ENCODE peak calls at places on chromosomes 6 and 20, in seven cellular contexts. Q is astrocyte of the spinal cord; F is PC-9; P is CD8-positive, alpha-beta T cell; H is lower leg skin; I is IMR-90; B is breast epithelium. A is an unnamed sample.

GRCh38 chr6:170296746-170297576 is 6.1 kb upstream of the DLL1 start:
- DNase-seq in P (no peak), I (no peak), B (no peak), F (no peak), H (no peak), Q (no peak), A (no peak)

GRCh38 chr6:43399932-43400487 is 27.3 kb upstream of the ABCC10 start:
- DNase-seq in P (no peak), Q (no peak), F (no peak), B (no peak), H (no peak), I (no peak), A (no peak)

GRCh38 chr20:35304956-35305355 is 12.7 kb upstream of the FAM83C start:
- DNase-seq in Q (no peak), H (no peak), F (no peak), B (no peak), I (no peak), P (no peak), A (no peak)

GRCh38 chr6:90922323-90922722 is 335.5 kb upstream of the MAP3K7 start:
- DNase-seq in I (no peak), P (no peak), F (no peak), B (no peak), Q (no peak), H (no peak), A (no peak)

GRCh38 chr6:45376310-45377040 is 1.3 kb downstream of the SUPT3H start:
- DNase-seq in P (no peak), I (peak; percentile 30), H (no peak), Q (peak; percentile 36), B (no peak), F (no peak), A (peak; percentile 61)

GRCh38 chr6:108518714-108519576 is 41.8 kb upstream of the FOXO3 start:
- DNase-seq in F (no peak), I (peak; percentile 33), B (no peak), P (no peak), Q (peak; percentile 10), H (no peak), A (peak; percentile 39)

GRCh38 chr6:13769655-13770053 is 44.7 kb downstream of the MCUR1 start:
- DNase-seq in Q (no peak), F (no peak), H (peak; percentile 78), P (no peak), B (no peak), I (no peak), A (no peak)

GRCh38 chr6:44649365-44650025 is 262.0 kb downstream of the CDC5L start:
- DNase-seq in B (no peak), Q (peak; percentile 77), I (peak; percentile 61), F (no peak), P (no peak), H (no peak), A (peak; percentile 71)

GRCh38 chr6:36697481-36697903 is at the start of gene RAB44:
- DNase-seq in F (no peak), B (no peak), H (peak; percentile 82), Q (no peak), P (no peak), I (no peak), A (no peak)

GRCh38 chr20:5172903-5173463 is 46.2 kb downstream of the CDS2 start:
- DNase-seq in Q (no peak), P (no peak), I (no peak), H (no peak), B (no peak), F (no peak), A (no peak)

GRCh38 chr6:125930810-125931418 is 25.7 kb upstream of the HINT3 start:
- DNase-seq in Q (no peak), I (peak; percentile 87), B (no peak), P (no peak), F (no peak), H (no peak), A (peak; percentile 31)

GRCh38 chr6:152263582-152263981 is 373.6 kb downstream of the SYNE1 start:
- DNase-seq in H (no peak), F (no peak), P (no peak), Q (no peak), B (no peak), I (no peak), A (no peak)

GRCh38 chr6:24902782-24903181 is 33.0 kb downstream of the RIPOR2 start:
- DNase-seq in I (peak; percentile 94), P (no peak), H (no peak), F (peak; percentile 71), B (no peak), Q (peak; percentile 64), A (peak; percentile 36)

GRCh38 chr6:168648240-168648639 is 207.3 kb downstream of the SMOC2 start:
- DNase-seq in I (no peak), Q (no peak), F (peak; percentile 75), P (no peak), H (no peak), B (peak; percentile 79), A (no peak)

GRCh38 chr20:47406849-47407682 is 50.6 kb upstream of the ZMYND8 start:
- DNase-seq in F (no peak), I (peak; percentile 45), P (no peak), B (no peak), Q (no peak), H (no peak), A (peak; percentile 84)

GRCh38 chr20:21518292-21518991 is 4.6 kb upstream of the NKX2-2 start:
- DNase-seq in Q (no peak), P (no peak), F (no peak), H (no peak), B (no peak), I (no peak), A (no peak)

GRCh38 chr6:780669-781068 is 87.7 kb upstream of the EXOC2 start:
- DNase-seq in B (no peak), I (no peak), H (no peak), P (no peak), F (no peak), Q (no peak), A (no peak)

GRCh38 chr20:47464380-47465101 is 37.1 kb upstream of the NCOA3 start:
- DNase-seq in F (peak; percentile 99), Q (peak; percentile 98), P (no peak), B (peak; percentile 54), I (peak; percentile 99), H (peak; percentile 88), A (peak; percentile 100)

GRCh38 chr20:25399038-25399430 is 8.4 kb upstream of the ABHD12 start:
- DNase-seq in H (no peak), Q (peak; percentile 83), B (no peak), F (peak; percentile 67), I (peak; percentile 83), P (no peak), A (peak; percentile 89)

GRCh38 chr6:2918936-2919335 is 15.8 kb upstream of the SERPINB9 start:
- DNase-seq in H (peak; percentile 25), F (no peak), Q (no peak), B (no peak), P (peak; percentile 42), I (no peak), A (no peak)

GRCh38 chr6:75368151-75368779 is 83.7 kb upstream of the TMEM30A start:
- DNase-seq in Q (no peak), H (no peak), F (no peak), B (no peak), P (no peak), I (peak; percentile 22), A (peak; percentile 36)

GRCh38 chr20:54474046-54474445 is 1.3 kb upstream of the DOK5 start:
- DNase-seq in B (no peak), P (no peak), Q (no peak), I (no peak), F (no peak), H (no peak), A (no peak)

GRCh38 chr20:54473340-54473739 is 2.1 kb upstream of the DOK5 start:
- DNase-seq in P (no peak), H (no peak), B (no peak), I (no peak), Q (no peak), F (no peak), A (no peak)

GRCh38 chr20:54470697-54471096 is 4.7 kb upstream of the DOK5 start:
- DNase-seq in P (no peak), Q (no peak), B (no peak), H (no peak), F (no peak), I (no peak), A (no peak)

GRCh38 chr20:54474866-54475265 is 527 bp upstream of the DOK5 start:
- DNase-seq in F (no peak), H (no peak), B (no peak), I (no peak), Q (no peak), P (no peak), A (no peak)

DNA sequence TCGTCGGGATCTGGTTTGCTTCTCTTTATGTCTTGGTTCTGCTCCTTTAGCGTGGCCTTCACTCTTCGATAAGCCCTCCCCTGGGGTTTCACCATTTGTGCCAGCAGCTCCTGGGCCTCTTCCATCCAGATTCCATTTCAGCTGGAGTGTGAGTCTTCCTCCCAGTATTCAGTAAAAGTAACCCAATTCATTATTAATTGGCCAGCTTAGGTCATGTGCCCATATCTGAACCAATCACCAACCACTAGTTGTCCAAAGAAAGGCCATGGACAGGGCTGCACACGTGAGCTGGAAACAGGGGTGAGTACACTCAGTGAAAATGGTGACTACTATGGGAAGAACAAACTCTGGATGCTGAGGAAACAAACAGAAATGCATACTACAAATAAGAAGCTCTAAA is 2.8 kb upstream of the DOK5 start:
- DNase-seq in P (no peak), F (no peak), H (no peak), Q (no peak), B (no peak), I (no peak), A (no peak)
- H3K4me3 ChIP-seq in P (no peak overlapping the region), F (no peak overlapping the region), H (no peak overlapping the region), Q (no peak overlapping the region), B (no peak overlapping the region), I (no peak overlapping the region), A (no peak overlapping the region)

GRCh38 chr6:46704562-46704961 is 16.9 kb downstream of the TDRD6 start:
- DNase-seq in B (no peak), I (no peak), Q (peak; percentile 31), P (no peak), F (peak; percentile 49), H (no peak), A (peak; percentile 57)
- TF ChIP-seq CTCF in B (no peak), I (no peak), Q (peak; percentile 12), P (no peak), F (peak; percentile 66), H (no peak), A (no peak)

GRCh38 chr6:117919775-117920492 is 12.9 kb downstream of the SLC35F1 start:
- DNase-seq in Q (no peak), P (no peak), F (no peak), B (no peak), I (no peak), H (no peak), A (no peak)
- H3K4me3 ChIP-seq in Q (peak overlapping the region; percentile 26), P (no peak overlapping the region), F (no peak overlapping the region), B (peak overlapping the region; percentile 13), I (no peak overlapping the region), H (no peak overlapping the region), A (no peak overlapping the region)

DNA sequence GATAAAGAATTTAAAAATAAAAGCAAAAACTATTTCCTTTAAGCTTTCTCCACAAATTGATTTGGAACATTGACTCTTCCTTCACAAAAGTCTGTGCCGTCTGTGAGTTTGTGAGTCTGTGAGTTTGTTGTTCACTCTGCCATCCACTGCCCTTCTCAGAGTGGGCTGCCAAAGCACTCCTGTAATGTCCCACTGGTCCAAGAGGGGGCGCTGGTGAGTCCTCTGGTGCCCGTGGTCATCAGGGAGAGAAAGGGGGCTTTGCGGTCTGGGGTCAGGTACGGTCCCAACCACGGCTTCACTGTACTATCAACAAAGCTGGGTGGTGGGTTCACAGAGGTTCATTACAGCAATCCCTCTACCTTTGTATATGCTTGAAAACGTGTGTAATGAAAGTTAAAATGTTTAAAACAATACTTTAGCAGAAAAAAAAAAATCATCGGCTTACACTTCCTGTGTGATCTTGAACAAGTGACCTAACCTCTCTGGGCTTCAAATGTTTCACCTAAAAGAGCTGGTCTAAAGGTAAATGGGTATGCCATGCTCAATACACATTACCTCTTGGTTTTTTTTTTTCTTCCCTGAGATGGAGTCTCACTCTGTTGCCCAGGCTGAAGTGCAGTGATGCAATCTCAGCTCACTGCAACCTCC is 5.6 kb upstream of the ANKRD60 start:
- DNase-seq in I (no peak), H (no peak), F (no peak), P (peak; percentile 58), Q (no peak), B (no peak), A (no peak)
- TF ChIP-seq CTCF in I (peak; percentile 57), H (peak; percentile 22), F (peak; percentile 89), P (peak; percentile 67), Q (peak; percentile 86), B (peak; percentile 31), A (peak; percentile 90)

A was measured in cardiac fibroblast.